ENCODE peak calls at places on chromosomes 12 and 14, in six cellular contexts. One of them, this sample, is unnamed.
A peak's percentile ranks its signal among the peaks of the same experiment; 100 is the strongest.

GRCh38 chr14:60573943-60574496 is 65.1 kb downstream of the SIX6 start:
- DNase-seq in ecto neural progenitor cell: no peak
- DNase-seq in tibial nerve: no peak
- DNase-seq in foreskin melanocyte: no peak
- DNase-seq in transverse colon: no peak
- DNase-seq in iris pigment epithelial cell: peak; percentile 44
- DNase-seq in this sample: no peak

GRCh38 chr14:26602902-26603301 is 5.1 kb upstream of the NOVA1 start:
- DNase-seq in iris pigment epithelial cell: no peak
- DNase-seq in transverse colon: no peak
- DNase-seq in ecto neural progenitor cell: no peak
- DNase-seq in tibial nerve: no peak
- DNase-seq in foreskin melanocyte: no peak
- DNase-seq in this sample: no peak

GRCh38 chr14:102774391-102775153 is 2.7 kb upstream of the TRAF3 start:
- DNase-seq in tibial nerve: no peak
- DNase-seq in foreskin melanocyte: peak; percentile 70
- DNase-seq in transverse colon: peak; percentile 64
- DNase-seq in ecto neural progenitor cell: no peak
- DNase-seq in iris pigment epithelial cell: peak; percentile 87
- DNase-seq in this sample: peak; percentile 56

GRCh38 chr14:103113774-103114173 is 9.5 kb upstream of the TNFAIP2 start:
- DNase-seq in transverse colon: no peak
- DNase-seq in tibial nerve: no peak
- DNase-seq in foreskin melanocyte: no peak
- DNase-seq in ecto neural progenitor cell: no peak
- DNase-seq in iris pigment epithelial cell: no peak
- DNase-seq in this sample: no peak

GRCh38 chr12:93751864-93752610 is 74.9 kb downstream of the CRADD start:
- DNase-seq in tibial nerve: no peak
- DNase-seq in iris pigment epithelial cell: peak; percentile 94
- DNase-seq in foreskin melanocyte: no peak
- DNase-seq in transverse colon: no peak
- DNase-seq in ecto neural progenitor cell: no peak
- DNase-seq in this sample: no peak

GRCh38 chr12:48197549-48197966 is 5.5 kb downstream of the OR10AD1 start:
- DNase-seq in tibial nerve: no peak
- DNase-seq in ecto neural progenitor cell: no peak
- DNase-seq in foreskin melanocyte: peak; percentile 64
- DNase-seq in transverse colon: no peak
- DNase-seq in iris pigment epithelial cell: peak; percentile 59
- DNase-seq in this sample: no peak

GRCh38 chr14:74190910-74191575 is 48.2 kb upstream of the VSX2 start:
- DNase-seq in foreskin melanocyte: no peak
- DNase-seq in transverse colon: no peak
- DNase-seq in tibial nerve: no peak
- DNase-seq in ecto neural progenitor cell: no peak
- DNase-seq in iris pigment epithelial cell: no peak
- DNase-seq in this sample: no peak

GRCh38 chr12:59858508-59858907 is 262.7 kb downstream of the SLC16A7 start:
- DNase-seq in ecto neural progenitor cell: no peak
- DNase-seq in tibial nerve: no peak
- DNase-seq in iris pigment epithelial cell: no peak
- DNase-seq in transverse colon: peak; percentile 13
- DNase-seq in foreskin melanocyte: no peak
- DNase-seq in this sample: peak; percentile 49

This sample was measured in left colon.